ENCODE peak calls at places on chromosome 12, in ten cellular contexts. I, S, W, X, Q, Y, A, D, M and L are unnamed samples.

GRCh38 chr12:77070382-77071294 is 5.3 kb upstream of the E2F7 start:
- DNase-seq in D (no peak), W (no peak), A (no peak), X (no peak), Q (no peak), I (no peak), S (no peak), Y (no peak), M (no peak), L (peak)

GRCh38 chr12:27995406-27995805 is 22.9 kb upstream of the PTHLH start:
- DNase-seq in M (no peak), Q (no peak), Y (no peak), X (no peak), A (no peak), I (no peak), W (no peak), S (no peak), D (no peak), L (no peak)

GRCh38 chr12:82996168-82996812 is 309.6 kb downstream of the TMTC2 start:
- DNase-seq in Q (no peak), A (no peak), D (no peak), S (no peak), I (no peak), M (no peak), Y (peak), W (no peak), X (no peak), L (no peak)

GRCh38 chr12:109385339-109386078 is 37.8 kb downstream of the MYO1H start:
- DNase-seq in Q (no peak), W (peak), M (no peak), S (no peak), I (no peak), D (no peak), X (no peak), Y (peak), A (no peak), L (peak)

GRCh38 chr12:21526721-21527345 is 737 bp downstream of the SPX start:
- DNase-seq in S (no peak), M (no peak), D (no peak), X (no peak), A (no peak), I (no peak), W (no peak), Q (no peak), Y (no peak), L (no peak)

GRCh38 chr12:55716582-55717396 is 943 bp downstream of the BLOC1S1 start:
- DNase-seq in S (no peak), A (no peak), M (no peak), Y (peak), I (peak), X (no peak), D (no peak), W (no peak), Q (no peak), L (no peak)

GRCh38 chr12:67940780-67941243 is 48.4 kb upstream of the IFNG-AS1 start:
- DNase-seq in D (no peak), Q (no peak), Y (no peak), X (no peak), M (no peak), W (no peak), I (no peak), A (no peak), S (no peak), L (no peak)

GRCh38 chr12:62194616-62195015 is 65.6 kb upstream of the USP15 start:
- DNase-seq in I (no peak), Y (no peak), S (no peak), W (no peak), Q (no peak), M (no peak), X (no peak), A (no peak), D (no peak), L (no peak)

GRCh38 chr12:119068129-119068856 is 87.0 kb downstream of the SRRM4 start:
- DNase-seq in Y (no peak), S (no peak), Q (no peak), M (no peak), A (no peak), I (no peak), W (no peak), D (no peak), X (no peak), L (no peak)

GRCh38 chr12:42277426-42278115 is 39.5 kb upstream of the YAF2 start:
- DNase-seq in W (no peak), M (no peak), Q (no peak), D (no peak), S (no peak), Y (no peak), I (no peak), X (no peak), A (no peak), L (no peak)

GRCh38 chr12:122793685-122794106 is 19.3 kb downstream of the CCDC62 start:
- DNase-seq in X (no peak), D (no peak), W (peak), S (no peak), Y (peak), Q (no peak), M (no peak), I (no peak), A (no peak), L (peak)

GRCh38 chr12:124737040-124737419 is 126.6 kb downstream of the SCARB1 start:
- DNase-seq in Y (no peak), X (no peak), S (no peak), D (no peak), I (no peak), A (no peak), M (no peak), Q (no peak), W (no peak), L (no peak)

GRCh38 chr12:52903855-52904508 is 894 bp downstream of the KRT8 start:
- DNase-seq in M (peak), A (peak), I (peak), W (no peak), D (no peak), Y (peak), S (peak), Q (no peak), X (no peak), L (no peak)

GRCh38 chr12:82058197-82058596 is 299.0 kb upstream of the PPFIA2 start:
- DNase-seq in Q (no peak), Y (no peak), I (no peak), W (no peak), M (no peak), D (no peak), X (no peak), A (no peak), S (no peak), L (no peak)

GRCh38 chr12:62466018-62466595 is 519 bp upstream of the MON2 start:
- DNase-seq in W (no peak), X (no peak), Q (no peak), I (no peak), A (peak), Y (peak), S (no peak), D (peak), M (peak), L (no peak)

GRCh38 chr12:81077686-81078441 is at the start of gene ACSS3:
- DNase-seq in Q (no peak), Y (no peak), D (no peak), W (no peak), M (no peak), S (no peak), A (no peak), X (no peak), I (peak), L (no peak)

GRCh38 chr12:11757095-11757494 is 107.6 kb downstream of the ETV6 start:
- DNase-seq in M (no peak), A (no peak), Q (no peak), Y (no peak), S (no peak), I (no peak), W (no peak), X (no peak), D (no peak), L (no peak)

GRCh38 chr12:47302111-47302597 is 222.4 kb upstream of the AMIGO2 start:
- DNase-seq in M (no peak), S (no peak), D (no peak), Q (no peak), I (no peak), A (no peak), W (no peak), X (no peak), Y (no peak), L (no peak)